ENCODE peak calls at places on chromosomes 4 and X, in six cellular contexts. A is K562, W is H1, E is SK-N-SH, S is GM12878, H is HepG2. G is an unnamed sample.

GRCh38 chr4:160848901-160849735 is 1314.7 kb downstream of the FSTL5 start:
- DNase-seq in H (no peak), E (no peak), S (no peak), W (no peak), A (no peak), G (no peak)

GRCh38 chr4:107838763-107839162 is 14.0 kb downstream of the SGMS2 start:
- DNase-seq in S (no peak), E (no peak), A (no peak), W (no peak), H (no peak), G (no peak)

GRCh38 chrX:147174596-147174995 is 360.1 kb upstream of the CXorf51A start:
- DNase-seq in E (no peak), H (no peak), S (no peak), A (no peak), W (peak; percentile 1), G (no peak)

GRCh38 chrX:67523932-67524331 is 19.9 kb upstream of the AR start:
- DNase-seq in S (no peak), H (no peak), E (no peak), W (no peak), A (no peak), G (no peak)

GRCh38 chr4:1832690-1833089 is 23.3 kb downstream of the LETM1 start:
- DNase-seq in S (no peak), E (no peak), W (no peak), H (no peak), A (no peak), G (no peak)

GRCh38 chrX:34426334-34426733 is 230.8 kb downstream of the TMEM47 start:
- DNase-seq in H (no peak), W (no peak), E (no peak), A (no peak), S (no peak), G (no peak)

GRCh38 chrX:80578518-80579105 is 158.4 kb downstream of the TENT5D start:
- DNase-seq in A (peak; percentile 19), H (peak; percentile 6), S (no peak), E (peak; percentile 41), W (no peak), G (peak; percentile 10)

GRCh38 chr4:173095022-173095421 is 73.6 kb upstream of the GALNT7 start:
- DNase-seq in W (no peak), S (no peak), E (no peak), H (no peak), A (no peak), G (no peak)

GRCh38 chr4:111501946-111502345 is 643.3 kb upstream of the FAM241A start:
- DNase-seq in E (no peak), H (no peak), W (no peak), S (no peak), A (no peak), G (no peak)

GRCh38 chr4:132763465-132763864 is 385.6 kb upstream of the PCDH10 start:
- DNase-seq in A (no peak), S (no peak), E (no peak), H (no peak), W (no peak), G (no peak)

GRCh38 chr4:82522472-82522871 is 39.3 kb downstream of the TMEM150C start:
- DNase-seq in W (no peak), H (no peak), E (no peak), S (no peak), A (no peak), G (no peak)

GRCh38 chr4:88528861-88529260 is 5.3 kb upstream of the PYURF start:
- DNase-seq in H (no peak), A (no peak), E (no peak), W (no peak), S (no peak), G (no peak)

GRCh38 chrX:150044556-150044955 is 106.3 kb upstream of the EOLA2 start:
- DNase-seq in A (no peak), H (no peak), E (no peak), W (no peak), S (no peak), G (no peak)

GRCh38 chr4:87213425-87213824 is 7.0 kb downstream of the KLHL8 start:
- DNase-seq in E (peak; percentile 36), S (no peak), W (no peak), H (no peak), A (no peak), G (no peak)

GRCh38 chrX:153598541-153599191 is at the start of gene CCNQ:
- DNase-seq in A (peak; percentile 46), H (no peak), S (no peak), W (no peak), E (peak; percentile 57), G (no peak)

GRCh38 chr4:27084685-27085356 is 224.2 kb downstream of the STIM2 start:
- DNase-seq in W (no peak), A (peak; percentile 70), E (peak; percentile 52), S (no peak), H (no peak), G (no peak)

GRCh38 chr4:37981844-37982720 is 21.9 kb downstream of the PTTG2 start:
- DNase-seq in S (no peak), H (peak; percentile 28), W (no peak), E (no peak), A (no peak), G (no peak)

GRCh38 chr4:139922625-139923024 is 231.4 kb downstream of the MAML3 start:
- DNase-seq in A (no peak), S (no peak), H (no peak), E (no peak), W (no peak), G (no peak)

GRCh38 chr4:156970501-156971167 is 965 bp downstream of the PDGFC start:
- DNase-seq in S (no peak), E (peak; percentile 68), W (no peak), A (no peak), H (peak; percentile 61), G (no peak)

GRCh38 chrX:114800719-114801118 is 216.7 kb downstream of the IL13RA2 start:
- DNase-seq in W (no peak), S (no peak), E (no peak), H (peak; percentile 15), A (peak; percentile 6), G (peak; percentile 24)

GRCh38 chr4:26839534-26839951 is 21.1 kb upstream of the STIM2 start:
- DNase-seq in H (no peak), W (no peak), A (no peak), E (peak; percentile 30), S (no peak), G (no peak)

GRCh38 chr4:53647547-53647946 is 56.3 kb upstream of the LNX1 start:
- DNase-seq in S (no peak), W (no peak), E (no peak), H (no peak), A (no peak), G (no peak)

GRCh38 chrX:88284844-88285243 is 462.2 kb upstream of the CPXCR1 start:
- DNase-seq in A (no peak), E (no peak), S (no peak), W (no peak), H (peak; percentile 0), G (no peak)

GRCh38 chrX:149830192-149830873 is 48.6 kb downstream of the MAGEA9 start:
- DNase-seq in A (no peak), H (no peak), S (peak; percentile 17), E (no peak), W (no peak), G (no peak)

GRCh38 chr4:110132822-110133719 is 65.3 kb downstream of the ELOVL6 start:
- DNase-seq in W (no peak), S (no peak), A (no peak), E (no peak), H (peak; percentile 44), G (no peak)

GRCh38 chr4:76800902-76801301 is 97.0 kb downstream of the SOWAHB start:
- DNase-seq in H (no peak), S (peak; percentile 16), A (no peak), E (no peak), W (no peak), G (no peak)

GRCh38 chr4:174580597-174580996 is 58.3 kb upstream of the HPGD start:
- DNase-seq in E (no peak), W (no peak), S (no peak), A (no peak), H (no peak), G (no peak)

GRCh38 chrX:63613531-63614028 is 171.4 kb downstream of the ARHGEF9 start:
- DNase-seq in E (no peak), A (no peak), W (no peak), H (peak; percentile 7), S (no peak), G (no peak)

GRCh38 chrX:107547621-107548020 is 80.7 kb upstream of the PRPS1 start:
- DNase-seq in S (no peak), A (no peak), E (no peak), H (no peak), W (no peak), G (no peak)
- TF ChIP-seq JUND in S (no peak), A (no peak), E (no peak), H (no peak), W (no peak), G (no peak)

DNA sequence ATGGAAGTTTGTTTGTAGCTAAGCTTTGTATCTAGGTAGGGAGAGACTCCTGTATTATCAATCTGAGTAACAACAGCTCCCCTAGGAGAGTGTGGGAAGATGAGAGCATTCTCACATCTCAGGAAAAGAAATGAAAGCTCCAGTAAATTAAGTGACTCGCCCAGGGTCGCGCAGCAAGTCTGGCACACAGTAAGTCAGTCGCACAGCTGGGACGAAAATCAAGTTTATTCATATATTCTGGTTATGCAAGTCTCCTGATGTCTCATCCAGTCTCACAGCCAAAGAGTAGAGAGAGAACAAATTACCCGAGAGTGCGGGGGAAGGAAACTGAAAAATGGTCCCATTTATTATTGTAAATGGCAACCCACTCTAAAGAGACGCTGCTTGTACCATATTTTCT is 216.1 kb downstream of the STK32B start:
- DNase-seq in W (no peak), E (no peak), A (no peak), H (no peak), S (no peak), G (no peak)
- H3K4me3 ChIP-seq in W (no peak overlapping the region), E (no peak overlapping the region), A (no peak overlapping the region), H (no peak overlapping the region), S (no peak overlapping the region), G (no peak overlapping the region)

GRCh38 chr4:6658635-6659075 is 18.2 kb downstream of the MRFAP1 start:
- DNase-seq in A (no peak), W (no peak), E (no peak), S (no peak), H (no peak), G (no peak)
- TF ChIP-seq JUND in A (no peak), W (no peak), E (no peak), S (no peak), H (no peak), G (no peak)

GRCh38 chr4:6439120-6439757 is 33.2 kb downstream of the PPP2R2C start:
- DNase-seq in S (no peak), E (no peak), H (no peak), A (no peak), W (no peak), G (no peak)
- H3K4me3 ChIP-seq in S (no peak overlapping the region), E (no peak overlapping the region), H (no peak overlapping the region), A (no peak overlapping the region), W (no peak overlapping the region), G (no peak overlapping the region)

DNA sequence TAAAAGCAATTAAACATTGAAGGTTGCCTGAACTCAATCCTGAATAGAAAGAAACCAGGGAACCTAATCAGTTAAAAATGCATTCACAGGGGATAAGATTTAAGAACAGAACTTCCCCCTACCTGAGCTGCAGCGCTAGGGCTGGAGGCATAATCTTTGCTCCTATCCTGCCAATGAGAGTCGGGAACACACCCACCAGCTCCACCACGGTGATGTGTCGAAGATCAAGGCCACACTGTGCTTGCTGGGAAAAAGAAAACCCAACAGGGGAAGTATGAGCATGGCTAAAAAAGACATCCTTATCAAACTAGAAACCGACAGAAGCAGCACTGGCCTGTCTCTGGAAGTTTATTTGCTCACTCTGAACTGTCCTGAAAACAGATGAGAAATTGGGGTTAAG is 66.3 kb downstream of the SRPX start:
- DNase-seq in H (peak; percentile 2), E (no peak), A (no peak), S (no peak), W (no peak), G (no peak)
- TF ChIP-seq JUND in H (no peak), E (no peak), A (no peak), S (no peak), W (no peak), G (no peak)